ENCODE peak calls at places on chromosome 19, in six cellular contexts. U, W, S, I, K and C are unnamed samples.

GRCh38 chr19:7267792-7268736 is 26.1 kb downstream of the INSR start:
- DNase-seq in S (no peak), K (no peak), U (peak; percentile 60), I (no peak), W (no peak), C (no peak)

GRCh38 chr19:13847900-13848677 is 28.8 kb upstream of the NANOS3 start:
- DNase-seq in I (no peak), K (no peak), U (no peak), S (no peak), W (no peak), C (no peak)

GRCh38 chr19:29634731-29635130 is 28.6 kb downstream of the POP4 start:
- DNase-seq in S (no peak), K (no peak), W (no peak), U (no peak), I (no peak), C (no peak)

GRCh38 chr19:17259118-17259780 is 5.3 kb downstream of the USHBP1 start:
- DNase-seq in W (no peak), S (no peak), U (no peak), K (no peak), I (no peak), C (no peak)

GRCh38 chr19:41887711-41888382 is 4.9 kb downstream of the ARHGEF1 start:
- DNase-seq in K (peak; percentile 93), W (no peak), I (peak; percentile 92), U (peak; percentile 91), S (peak; percentile 63), C (peak; percentile 76)

GRCh38 chr19:28234637-28235036 is 978.3 kb downstream of the UQCRFS1 start:
- DNase-seq in K (no peak), S (no peak), W (no peak), U (no peak), I (peak; percentile 24), C (no peak)

GRCh38 chr19:35525873-35526272 is 2.2 kb downstream of the SBSN start:
- DNase-seq in U (no peak), I (no peak), S (no peak), W (no peak), K (no peak), C (no peak)

GRCh38 chr19:11423804-11424318 is 4.7 kb upstream of the RGL3 start:
- DNase-seq in K (no peak), U (no peak), W (no peak), I (peak; percentile 27), S (no peak), C (no peak)

GRCh38 chr19:53808710-53809125 is 15.4 kb downstream of the NLRP12 start:
- DNase-seq in W (no peak), K (peak; percentile 45), I (peak; percentile 87), U (no peak), S (no peak), C (no peak)

GRCh38 chr19:4013886-4014540 is 6.5 kb downstream of the PIAS4 start:
- DNase-seq in S (no peak), I (no peak), U (no peak), K (no peak), W (peak; percentile 66), C (no peak)

GRCh38 chr19:3738477-3739220 is 22.8 kb downstream of the APBA3 start:
- DNase-seq in I (no peak), W (no peak), K (no peak), U (no peak), S (no peak), C (no peak)

GRCh38 chr19:7766535-7766934 is 3.5 kb downstream of the CLEC4M start:
- DNase-seq in W (peak; percentile 50), I (no peak), K (no peak), S (no peak), U (no peak), C (no peak)

GRCh38 chr19:35719402-35720162 is 1.8 kb downstream of the KMT2B start:
- DNase-seq in U (no peak), I (no peak), S (no peak), W (no peak), K (no peak), C (no peak)

GRCh38 chr19:43643326-43643725 is 3.7 kb upstream of the CADM4 start:
- DNase-seq in I (no peak), W (no peak), S (no peak), K (no peak), U (no peak), C (no peak)

GRCh38 chr19:42293539-42293938 is 8.4 kb upstream of the PRR19 start:
- DNase-seq in K (no peak), I (peak; percentile 65), S (no peak), U (no peak), W (no peak), C (no peak)

GRCh38 chr19:11673608-11674041 is 65.1 kb downstream of the ZNF823 start:
- DNase-seq in W (peak; percentile 82), S (peak; percentile 55), I (peak; percentile 93), K (no peak), U (peak; percentile 65), C (peak; percentile 69)

GRCh38 chr19:18741566-18742121 is 49.5 kb downstream of the COMP start:
- DNase-seq in K (no peak), I (no peak), W (no peak), S (peak; percentile 38), U (peak; percentile 84), C (peak; percentile 93)

GRCh38 chr19:39481229-39481545 is 549 bp downstream of the TIMM50 start:
- DNase-seq in K (no peak), I (peak; percentile 17), U (no peak), S (no peak), W (no peak), C (no peak)
- TF ChIP-seq CTCF in K (no peak), I (no peak), U (no peak), S (no peak), W (no peak), C (no peak)

GRCh38 chr19:46407891-46408426 is 5.4 kb downstream of the CCDC8 start:
- DNase-seq in K (no peak), W (no peak), I (no peak), U (no peak), S (no peak), C (no peak)
- TF ChIP-seq POLR2AphosphoS5 in K (no peak), W (no peak), I (no peak), U (no peak), S (no peak), C (no peak)

GRCh38 chr19:47065242-47065641 is 16.8 kb upstream of the TMEM160 start:
- DNase-seq in U (no peak), W (no peak), S (no peak), K (no peak), I (no peak), C (no peak)

GRCh38 chr19:47067215-47067847 is 18.9 kb upstream of the TMEM160 start:
- DNase-seq in U (no peak), I (no peak), S (no peak), W (no peak), K (no peak), C (no peak)

GRCh38 chr19:47066376-47067214 is 18.2 kb upstream of the TMEM160 start:
- DNase-seq in S (no peak), W (no peak), U (no peak), I (no peak), K (no peak), C (no peak)

GRCh38 chr19:47068246-47068645 is 19.8 kb upstream of the TMEM160 start:
- DNase-seq in I (no peak), W (no peak), U (no peak), K (no peak), S (no peak), C (no peak)

GRCh38 chr19:47063874-47064273 is 15.4 kb upstream of the TMEM160 start:
- DNase-seq in K (no peak), U (no peak), S (no peak), I (no peak), W (no peak), C (no peak)
- TF ChIP-seq CTCF in K (no peak), U (no peak), S (no peak), I (no peak), W (no peak), C (no peak)

GRCh38 chr19:2650515-2650914 is 52.0 kb downstream of the GNG7 start:
- DNase-seq in K (no peak), I (no peak), W (no peak), S (no peak), U (no peak), C (no peak)

GRCh38 chr19:2654585-2654861 is 48.0 kb downstream of the GNG7 start:
- DNase-seq in K (no peak), S (no peak), U (no peak), W (no peak), I (no peak), C (no peak)

GRCh38 chr19:2656533-2656932 is 46.0 kb downstream of the GNG7 start:
- DNase-seq in K (no peak), W (no peak), I (no peak), S (no peak), U (no peak), C (no peak)

GRCh38 chr19:2652504-2653099 is 49.9 kb downstream of the GNG7 start:
- DNase-seq in I (no peak), K (no peak), U (no peak), W (no peak), S (no peak), C (no peak)

DNA sequence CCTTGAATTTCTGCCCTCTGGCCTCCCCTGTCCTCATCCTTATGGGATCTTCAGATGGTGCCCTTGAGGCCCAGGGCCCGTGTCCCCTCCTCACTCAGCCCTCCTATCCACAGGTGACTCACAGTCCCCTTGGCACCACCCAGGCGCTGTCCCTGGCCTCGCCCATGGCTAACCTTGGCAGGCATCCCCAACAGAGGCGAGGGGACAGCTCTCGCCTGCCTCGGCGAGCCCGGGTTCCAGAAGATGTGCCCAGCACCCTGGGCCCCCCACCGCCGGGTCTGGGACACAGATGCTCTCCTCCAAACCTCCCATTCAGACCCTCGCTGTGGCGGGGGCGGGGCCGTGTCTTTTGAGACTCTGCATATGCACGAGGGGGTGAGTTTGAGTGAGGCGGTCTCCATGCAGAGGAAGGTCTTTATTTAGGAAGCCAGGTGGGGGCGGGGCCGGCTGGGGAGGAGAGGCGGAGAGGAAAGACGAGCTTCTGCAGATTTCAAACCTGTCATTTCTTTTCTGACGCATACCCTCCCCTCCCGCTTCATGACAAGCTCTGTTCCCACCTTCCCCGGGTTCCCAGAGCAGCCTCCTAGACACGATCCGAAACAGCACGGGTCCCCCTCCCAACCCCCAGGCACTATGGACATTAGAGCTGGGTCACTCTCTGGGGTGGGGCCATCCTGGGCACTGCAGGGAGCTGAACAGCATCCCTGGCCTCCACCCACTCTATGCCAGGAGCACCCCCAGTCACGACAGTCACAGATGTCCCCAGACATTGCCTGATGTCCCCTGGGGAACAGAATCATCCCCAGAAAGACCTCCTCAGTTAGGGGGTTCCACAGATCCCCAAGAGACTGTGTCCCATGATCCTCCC is 48.5 kb downstream of the GNG7 start:
- DNase-seq in K (no peak), S (no peak), I (peak; percentile 77), U (no peak), W (no peak), C (no peak)
- TF ChIP-seq POLR2AphosphoS5 in K (no peak), S (no peak), I (no peak), U (no peak), W (no peak), C (no peak)